ENCODE peak calls at places on chromosomes 2 and 18, in four cellular contexts. O is SK-N-SH, D is GM12878, J is K562. X is an unnamed sample.

GRCh38 chr2:48531141-48531648 is 1.2 kb downstream of the STON1 start:
- DNase-seq in O (peak), D (no peak), J (no peak), X (no peak)

GRCh38 chr18:54209471-54210180 is 14.8 kb downstream of the MBD2 start:
- DNase-seq in O (no peak), D (peak), J (no peak), X (no peak)

GRCh38 chr2:73970850-73971471 is 13.7 kb upstream of the TET3 start:
- DNase-seq in O (peak), D (peak), J (peak), X (peak)

GRCh38 chr2:117571590-117572349 is 242.7 kb upstream of the DDX18 start:
- DNase-seq in O (no peak), D (no peak), J (no peak), X (no peak)

GRCh38 chr18:76720683-76721082 is 101.7 kb upstream of the ZNF236 start:
- DNase-seq in O (no peak), D (no peak), J (no peak), X (no peak)

GRCh38 chr2:74041182-74041581 is 56.5 kb downstream of the TET3 start:
- DNase-seq in O (no peak), D (no peak), J (peak), X (no peak)

GRCh38 chr2:72367530-72368225 is 220.0 kb upstream of the CYP26B1 start:
- DNase-seq in O (no peak), D (no peak), J (no peak), X (peak)

GRCh38 chr2:88729061-88729745 is 37.7 kb downstream of the RPIA start:
- DNase-seq in O (no peak), D (no peak), J (no peak), X (no peak)

GRCh38 chr18:11279461-11279860 is 130.1 kb upstream of the PIEZO2 start:
- DNase-seq in O (no peak), D (no peak), J (no peak), X (no peak)

GRCh38 chr18:75775121-75775520 is 347.6 kb upstream of the SMIM21 start:
- DNase-seq in O (no peak), D (no peak), J (no peak), X (no peak)

GRCh38 chr2:133570547-133570946 is 2.3 kb upstream of the NCKAP5 start:
- DNase-seq in O (no peak), D (no peak), J (no peak), X (no peak)
- TF ChIP-seq USF1 in O (no peak), D (no peak), J (no peak), X (no peak)

GRCh38 chr2:120726245-120726644 is 9.4 kb upstream of the GLI2 start:
- DNase-seq in O (no peak), D (no peak), J (no peak), X (no peak)
- TF ChIP-seq MAX in O (no peak), D (no peak), J (no peak), X (no peak)

DNA sequence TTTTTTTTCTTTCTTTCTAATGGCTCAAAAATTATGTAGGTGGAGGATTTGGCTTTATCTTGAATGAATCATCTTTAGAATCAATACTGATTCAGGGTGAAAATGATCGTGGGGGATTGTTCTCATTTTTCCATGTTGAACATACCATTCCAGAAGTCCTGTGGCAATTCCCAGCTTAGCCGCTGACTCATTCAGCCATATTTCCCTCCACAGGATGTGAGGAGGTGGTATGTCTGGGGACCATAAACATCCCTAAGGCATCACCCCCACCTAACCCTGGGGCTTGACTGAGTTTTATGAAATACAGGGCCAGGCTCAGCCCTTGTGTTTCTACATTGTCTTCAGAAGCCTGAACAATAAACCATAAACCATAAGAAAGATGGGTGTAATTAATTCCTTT is 92.7 kb upstream of the FN1 start:
- DNase-seq in O (no peak), D (no peak), J (no peak), X (no peak)
- TF ChIP-seq USF1 in O (no peak), D (no peak), J (no peak), X (no peak)

DNA sequence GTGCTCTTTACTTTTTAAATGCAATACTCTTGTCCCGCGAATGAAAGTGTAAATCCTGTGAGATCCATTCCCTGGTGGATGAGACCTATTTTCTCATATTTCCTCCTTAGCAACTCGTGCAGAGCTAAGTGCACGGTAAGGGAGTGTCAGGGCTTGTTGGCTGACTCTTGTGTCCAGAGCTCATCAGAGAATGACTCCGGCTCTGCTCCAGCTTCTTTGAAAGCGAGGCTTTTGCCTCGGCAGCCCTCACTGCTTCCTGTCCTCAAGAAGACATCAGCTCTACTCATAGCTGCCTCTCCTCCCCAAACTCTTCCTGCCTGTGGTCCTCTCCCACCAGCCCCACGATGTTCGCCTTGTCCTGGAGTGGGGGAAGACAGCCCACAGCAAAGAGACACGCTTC is 70.7 kb downstream of the LIPG start:
- DNase-seq in O (no peak), D (no peak), J (no peak), X (no peak)
- TF ChIP-seq MAX in O (no peak), D (no peak), J (no peak), X (no peak)

X was measured in WTC11.